ENCODE peak calls at places on chromosomes 1 and 21, in four cellular contexts. One of them, this sample, is unnamed.

GRCh38 chr1:75579046-75579445 is 31.9 kb downstream of the SLC44A5 start:
- DNase-seq in A549: no peak
- DNase-seq in IMR-90: no peak
- DNase-seq in GM12878: no peak
- DNase-seq in this sample: no peak

GRCh38 chr1:33177996-33178540 is 3.8 kb downstream of the TRIM62 start:
- DNase-seq in A549: no peak
- DNase-seq in IMR-90: no peak
- DNase-seq in GM12878: no peak
- DNase-seq in this sample: no peak

GRCh38 chr1:241679961-241680360 is 27.9 kb downstream of the WDR64 start:
- DNase-seq in A549: no peak
- DNase-seq in IMR-90: no peak
- DNase-seq in GM12878: no peak
- DNase-seq in this sample: no peak

GRCh38 chr1:80656011-80656627 is 1144.6 kb upstream of the ADGRL2 start:
- DNase-seq in A549: peak
- DNase-seq in IMR-90: no peak
- DNase-seq in GM12878: no peak
- DNase-seq in this sample: no peak

GRCh38 chr1:210293191-210293607 is 35.5 kb upstream of the HHAT start:
- DNase-seq in A549: no peak
- DNase-seq in IMR-90: peak
- DNase-seq in GM12878: no peak
- DNase-seq in this sample: no peak

GRCh38 chr1:78918157-78918556 is 88.4 kb downstream of the ADGRL4 start:
- DNase-seq in A549: no peak
- DNase-seq in IMR-90: peak
- DNase-seq in GM12878: no peak
- DNase-seq in this sample: no peak

GRCh38 chr21:34552324-34553198 is 40.6 kb upstream of the KCNE1 start:
- DNase-seq in A549: no peak
- DNase-seq in IMR-90: no peak
- DNase-seq in GM12878: no peak
- DNase-seq in this sample: no peak

GRCh38 chr1:30636621-30637020 is 86.8 kb downstream of the MATN1 start:
- DNase-seq in A549: no peak
- DNase-seq in IMR-90: no peak
- DNase-seq in GM12878: no peak
- DNase-seq in this sample: no peak

GRCh38 chr1:216562383-216562782 is 139.1 kb upstream of the USH2A start:
- DNase-seq in A549: no peak
- DNase-seq in IMR-90: peak
- DNase-seq in GM12878: no peak
- DNase-seq in this sample: no peak

GRCh38 chr1:198890531-198890930 is 251.7 kb downstream of the PTPRC start:
- DNase-seq in A549: no peak
- DNase-seq in IMR-90: peak
- DNase-seq in GM12878: no peak
- DNase-seq in this sample: no peak

GRCh38 chr21:38993561-38993960 is 187.8 kb downstream of the ETS2 start:
- DNase-seq in A549: peak
- DNase-seq in IMR-90: peak
- DNase-seq in GM12878: no peak
- DNase-seq in this sample: no peak

GRCh38 chr1:2283991-2284895 is 56.1 kb downstream of the SKI start:
- DNase-seq in A549: no peak
- DNase-seq in IMR-90: no peak
- DNase-seq in GM12878: no peak
- DNase-seq in this sample: no peak

GRCh38 chr1:28973850-28974841 is 59.8 kb downstream of the EPB41 start:
- DNase-seq in A549: no peak
- DNase-seq in IMR-90: peak
- DNase-seq in GM12878: no peak
- DNase-seq in this sample: no peak

GRCh38 chr21:44778983-44779382 is 22.6 kb downstream of the UBE2G2 start:
- DNase-seq in A549: no peak
- DNase-seq in IMR-90: no peak
- DNase-seq in GM12878: no peak
- DNase-seq in this sample: no peak

GRCh38 chr1:44484155-44484688 is 79.2 kb downstream of the RNF220 start:
- DNase-seq in A549: no peak
- DNase-seq in IMR-90: no peak
- DNase-seq in GM12878: no peak
- DNase-seq in this sample: peak

GRCh38 chr1:227058321-227058751 is 118.2 kb downstream of the COQ8A start:
- DNase-seq in A549: no peak
- DNase-seq in IMR-90: peak
- DNase-seq in GM12878: no peak
- DNase-seq in this sample: no peak

GRCh38 chr1:160031368-160032164 is at the start of gene PIGM:
- DNase-seq in A549: peak
- DNase-seq in IMR-90: peak
- DNase-seq in GM12878: peak
- DNase-seq in this sample: peak
- TF ChIP-seq POLR2A in A549: peak
- TF ChIP-seq POLR2A in IMR-90: no peak
- TF ChIP-seq POLR2A in GM12878: peak
- TF ChIP-seq POLR2A in this sample: peak

GRCh38 chr1:115069186-115069585 is 20.1 kb downstream of the TSPAN2 start:
- DNase-seq in A549: no peak
- DNase-seq in IMR-90: peak
- DNase-seq in GM12878: no peak
- DNase-seq in this sample: no peak

GRCh38 chr1:115067460-115067859 is 21.8 kb downstream of the TSPAN2 start:
- DNase-seq in A549: no peak
- DNase-seq in IMR-90: peak
- DNase-seq in GM12878: no peak
- DNase-seq in this sample: no peak

GRCh38 chr1:115070993-115071661 is 18.2 kb downstream of the TSPAN2 start:
- DNase-seq in A549: no peak
- DNase-seq in IMR-90: no peak
- DNase-seq in GM12878: no peak
- DNase-seq in this sample: no peak

GRCh38 chr1:115069626-115070308 is 19.5 kb downstream of the TSPAN2 start:
- DNase-seq in A549: no peak
- DNase-seq in IMR-90: peak
- DNase-seq in GM12878: no peak
- DNase-seq in this sample: no peak

GRCh38 chr1:115068780-115069179 is 20.5 kb downstream of the TSPAN2 start:
- DNase-seq in A549: no peak
- DNase-seq in IMR-90: no peak
- DNase-seq in GM12878: no peak
- DNase-seq in this sample: no peak
- TF ChIP-seq ELK1 in A549: no peak
- TF ChIP-seq ELK1 in IMR-90: no peak
- TF ChIP-seq ELK1 in GM12878: no peak
- TF ChIP-seq ELK1 in this sample: no peak

DNA sequence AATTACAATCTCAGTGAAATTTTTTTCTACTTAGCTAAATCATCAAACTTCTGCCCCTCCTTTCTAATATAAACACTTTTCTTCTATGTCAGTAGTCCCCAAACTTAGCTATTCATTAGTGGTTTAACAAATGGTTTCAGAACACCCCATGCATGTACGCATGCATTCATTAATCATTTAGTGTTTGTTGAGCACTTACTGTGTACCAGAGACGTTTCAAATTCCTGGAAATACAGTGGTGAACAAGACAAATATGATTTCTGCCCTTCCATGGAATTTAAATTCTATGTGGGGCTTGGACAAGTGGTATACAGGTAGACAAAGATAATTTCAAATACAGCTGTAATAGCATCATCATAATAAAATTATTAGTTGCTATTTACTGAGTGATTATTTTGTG is 1.5 kb downstream of the ZBTB40 start:
- DNase-seq in A549: no peak
- DNase-seq in IMR-90: no peak
- DNase-seq in GM12878: no peak
- DNase-seq in this sample: no peak
- H3K4me3 ChIP-seq in A549: peak
- H3K4me3 ChIP-seq in IMR-90: no peak
- H3K4me3 ChIP-seq in GM12878: peak
- H3K4me3 ChIP-seq in this sample: peak

GRCh38 chr1:183912265-183912886 is 107.5 kb downstream of the RGL1 start:
- DNase-seq in A549: no peak
- DNase-seq in IMR-90: no peak
- DNase-seq in GM12878: peak
- DNase-seq in this sample: no peak

GRCh38 chr1:183913556-183913955 is 108.6 kb downstream of the RGL1 start:
- DNase-seq in A549: no peak
- DNase-seq in IMR-90: peak
- DNase-seq in GM12878: no peak
- DNase-seq in this sample: no peak

GRCh38 chr1:183909672-183910071 is 104.8 kb downstream of the RGL1 start:
- DNase-seq in A549: no peak
- DNase-seq in IMR-90: no peak
- DNase-seq in GM12878: no peak
- DNase-seq in this sample: no peak

GRCh38 chr1:183910780-183911179 is 105.9 kb downstream of the RGL1 start:
- DNase-seq in A549: no peak
- DNase-seq in IMR-90: no peak
- DNase-seq in GM12878: no peak
- DNase-seq in this sample: no peak

GRCh38 chr1:183911285-183911684 is 106.4 kb downstream of the RGL1 start:
- DNase-seq in A549: no peak
- DNase-seq in IMR-90: no peak
- DNase-seq in GM12878: peak
- DNase-seq in this sample: no peak
- TF ChIP-seq POLR2A in A549: no peak
- TF ChIP-seq POLR2A in IMR-90: no peak
- TF ChIP-seq POLR2A in GM12878: no peak
- TF ChIP-seq POLR2A in this sample: no peak

GRCh38 chr1:50106095-50106761 is 2.5 kb upstream of the ELAVL4 start:
- DNase-seq in A549: no peak
- DNase-seq in IMR-90: no peak
- DNase-seq in GM12878: no peak
- DNase-seq in this sample: no peak

GRCh38 chr1:50110656-50111055 is 1.9 kb downstream of the ELAVL4 start:
- DNase-seq in A549: no peak
- DNase-seq in IMR-90: no peak
- DNase-seq in GM12878: no peak
- DNase-seq in this sample: no peak

GRCh38 chr1:50109647-50110075 is 941 bp downstream of the ELAVL4 start:
- DNase-seq in A549: no peak
- DNase-seq in IMR-90: no peak
- DNase-seq in GM12878: no peak
- DNase-seq in this sample: no peak

GRCh38 chr1:50108497-50109073 is at the start of gene ELAVL4:
- DNase-seq in A549: no peak
- DNase-seq in IMR-90: no peak
- DNase-seq in GM12878: no peak
- DNase-seq in this sample: peak

DNA sequence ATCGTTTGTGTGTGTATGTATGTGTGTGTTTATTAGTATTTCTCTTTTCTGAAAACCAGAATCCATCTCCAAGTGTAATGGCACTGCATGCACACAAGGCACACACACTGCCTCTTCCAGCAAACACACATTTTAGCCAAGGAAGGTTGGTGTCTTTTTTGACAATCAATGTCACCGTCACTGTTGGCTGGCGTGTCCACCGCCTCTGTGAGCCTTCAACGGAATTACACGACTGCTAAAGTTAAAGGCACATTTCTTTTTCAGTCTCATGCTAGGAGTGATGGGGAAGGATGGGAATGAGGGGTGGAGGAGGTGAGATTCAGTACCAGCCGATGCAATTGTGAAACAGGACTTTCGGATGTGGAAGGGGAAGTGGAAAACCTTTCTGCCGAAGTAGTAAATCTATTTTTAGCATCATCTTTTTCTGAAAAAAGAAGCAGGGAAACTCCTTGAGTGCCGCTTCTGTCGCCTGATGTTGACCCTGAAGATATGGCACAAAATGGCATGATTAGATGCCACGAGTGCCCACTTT is 1.4 kb downstream of the ELAVL4 start:
- DNase-seq in A549: no peak
- DNase-seq in IMR-90: no peak
- DNase-seq in GM12878: no peak
- DNase-seq in this sample: no peak
- TF ChIP-seq ELK1 in A549: no peak
- TF ChIP-seq ELK1 in IMR-90: no peak
- TF ChIP-seq ELK1 in GM12878: no peak
- TF ChIP-seq ELK1 in this sample: no peak

GRCh38 chr1:169288011-169288414 is 79.6 kb downstream of the NME7 start:
- DNase-seq in A549: no peak
- DNase-seq in IMR-90: peak
- DNase-seq in GM12878: no peak
- DNase-seq in this sample: no peak

GRCh38 chr1:169287280-169287679 is 80.3 kb downstream of the NME7 start:
- DNase-seq in A549: no peak
- DNase-seq in IMR-90: no peak
- DNase-seq in GM12878: no peak
- DNase-seq in this sample: no peak

DNA sequence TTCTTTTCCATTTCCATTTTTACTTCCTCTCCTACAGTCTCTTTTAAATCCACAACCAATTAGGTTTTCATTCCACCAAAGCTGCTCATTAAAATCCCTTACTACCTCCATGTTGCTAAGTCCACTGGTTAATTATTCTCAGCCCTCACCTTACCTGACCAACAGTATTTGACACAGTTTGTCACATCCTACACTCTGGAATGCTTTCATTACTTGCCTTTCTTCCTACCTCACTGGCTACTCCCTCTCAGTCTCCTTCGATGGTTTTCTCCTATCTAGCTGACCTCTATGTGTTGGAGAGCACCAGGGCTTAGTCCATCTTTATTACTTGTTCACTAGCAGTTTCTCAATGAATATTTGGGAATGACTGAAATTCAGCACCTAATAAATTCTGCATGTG is 78.6 kb downstream of the NME7 start:
- DNase-seq in A549: no peak
- DNase-seq in IMR-90: no peak
- DNase-seq in GM12878: no peak
- DNase-seq in this sample: no peak
- H3K4me3 ChIP-seq in A549: no peak
- H3K4me3 ChIP-seq in IMR-90: no peak
- H3K4me3 ChIP-seq in GM12878: no peak
- H3K4me3 ChIP-seq in this sample: no peak

This sample was measured in K562.